ENCODE peak calls at places on chromosomes 13 and 19, in eight cellular contexts. S, P, V, I, X, W, O and C are unnamed samples.

GRCh38 chr13:46339035-46339666 is 47.9 kb downstream of the RUBCNL start:
- DNase-seq in O (peak; percentile 33), V (no peak), I (peak; percentile 91), X (no peak), W (no peak), S (no peak), P (peak; percentile 12), C (peak; percentile 35)

GRCh38 chr19:53991224-53992113 is at the start of gene CACNG6:
- DNase-seq in P (no peak), O (no peak), W (no peak), X (no peak), S (no peak), I (no peak), V (no peak), C (peak; percentile 42)

GRCh38 chr19:11381535-11382369 is 2.4 kb downstream of the EPOR start:
- DNase-seq in W (peak; percentile 40), V (no peak), O (peak; percentile 94), I (peak; percentile 79), X (peak; percentile 90), P (peak; percentile 88), S (peak; percentile 65), C (peak; percentile 90)

GRCh38 chr19:39246951-39247669 is 1.5 kb downstream of the IFNL4 start:
- DNase-seq in X (no peak), O (peak; percentile 30), P (no peak), W (peak; percentile 44), I (peak; percentile 18), S (no peak), V (no peak), C (no peak)

GRCh38 chr13:109400192-109400591 is 386.2 kb downstream of the IRS2 start:
- DNase-seq in O (no peak), W (no peak), P (no peak), S (no peak), I (no peak), X (no peak), V (no peak), C (no peak)

GRCh38 chr13:48294670-48295069 is 8.9 kb upstream of the RB1 start:
- DNase-seq in I (no peak), O (no peak), S (no peak), V (no peak), X (no peak), P (no peak), W (no peak), C (no peak)

GRCh38 chr13:60328073-60328472 is 68.9 kb upstream of the TDRD3 start:
- DNase-seq in W (no peak), O (no peak), S (no peak), P (no peak), V (no peak), I (peak; percentile 13), X (no peak), C (peak; percentile 12)

GRCh38 chr19:18924684-18925213 is 5.2 kb downstream of the DDX49 start:
- DNase-seq in X (no peak), S (no peak), O (no peak), I (no peak), W (no peak), V (no peak), P (no peak), C (no peak)

GRCh38 chr13:92136449-92137180 is 738.2 kb downstream of the GPC5 start:
- DNase-seq in W (no peak), P (no peak), V (no peak), X (no peak), O (no peak), I (peak; percentile 18), S (no peak), C (no peak)

GRCh38 chr19:58563034-58563573 is 4.7 kb upstream of the UBE2M start:
- DNase-seq in V (no peak), P (no peak), O (no peak), X (no peak), W (no peak), S (no peak), I (no peak), C (peak; percentile 74)

DNA sequence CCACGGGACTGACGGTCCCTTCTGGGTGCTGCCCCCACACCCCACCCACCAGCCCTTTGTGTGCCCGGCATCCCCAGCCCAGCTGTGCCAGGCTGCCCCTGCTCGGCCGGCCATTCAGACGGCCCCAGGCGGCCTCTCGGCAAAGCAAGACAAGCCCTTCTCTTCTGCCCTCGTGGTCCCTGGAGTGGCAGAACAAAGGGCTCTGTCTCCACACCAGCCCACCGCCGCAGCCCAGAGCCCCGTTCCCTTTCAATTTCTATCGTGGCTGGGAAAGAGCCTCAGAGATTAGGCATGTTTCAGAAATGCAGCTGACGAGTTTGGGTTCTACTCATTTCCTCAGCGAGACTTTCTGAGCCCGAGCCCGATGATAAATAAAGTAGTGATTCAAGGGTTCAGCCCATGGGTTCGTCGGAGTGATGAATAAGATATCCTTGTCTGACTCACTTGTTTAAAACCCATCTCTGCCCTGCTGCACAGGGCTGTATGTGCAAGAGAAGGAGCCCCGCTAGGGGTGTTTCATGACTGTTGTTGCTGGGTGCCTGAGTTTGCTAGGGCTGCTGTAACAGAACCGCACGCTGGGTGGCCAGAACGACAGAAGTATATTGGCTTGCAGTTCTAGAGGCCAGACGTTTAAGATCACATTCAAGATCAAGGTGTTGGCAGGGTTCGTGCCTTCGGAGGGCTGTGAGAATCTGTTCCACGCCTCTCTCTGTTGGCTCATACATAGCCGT is 4.3 kb downstream of the MYO9B start:
- DNase-seq in P (peak; percentile 99), W (peak; percentile 84), V (peak; percentile 90), I (peak; percentile 98), S (no peak), O (peak; percentile 81), X (peak; percentile 61), C (peak; percentile 79)
- TF ChIP-seq CTCF in P (peak; percentile 85), W (peak; percentile 34), V (peak; percentile 30), I (peak; percentile 80), S (no peak), O (peak; percentile 63), X (no peak), C (no peak)

GRCh38 chr13:51626749-51627148 is 42.5 kb downstream of the WDFY2 start:
- DNase-seq in I (no peak), P (no peak), S (no peak), X (no peak), O (no peak), V (no peak), W (no peak), C (no peak)

GRCh38 chr13:51624695-51625345 is 40.6 kb downstream of the WDFY2 start:
- DNase-seq in V (no peak), X (no peak), P (no peak), S (no peak), I (no peak), O (no peak), W (no peak), C (no peak)

GRCh38 chr13:51623473-51623872 is 39.2 kb downstream of the WDFY2 start:
- DNase-seq in I (peak; percentile 44), S (no peak), P (no peak), W (no peak), V (no peak), X (no peak), O (no peak), C (no peak)

GRCh38 chr13:51624207-51624606 is 39.9 kb downstream of the WDFY2 start:
- DNase-seq in X (no peak), V (no peak), I (no peak), O (no peak), S (no peak), W (no peak), P (no peak), C (no peak)

GRCh38 chr13:51625555-51626345 is 41.5 kb downstream of the WDFY2 start:
- DNase-seq in O (no peak), P (no peak), X (no peak), W (no peak), V (no peak), S (no peak), I (no peak), C (no peak)
- TF ChIP-seq CTCF in O (no peak), P (no peak), X (no peak), W (no peak), V (no peak), S (no peak), I (no peak), C (no peak)

GRCh38 chr13:63902141-63902540 is 2486.5 kb upstream of the PCDH20 start:
- DNase-seq in S (no peak), P (no peak), O (no peak), V (no peak), I (no peak), W (no peak), X (no peak), C (no peak)
- TF ChIP-seq CTCF in S (no peak), P (no peak), O (no peak), V (no peak), I (no peak), W (no peak), X (no peak), C (no peak)

GRCh38 chr19:3506384-3507340 is 551 bp downstream of the FZR1 start:
- DNase-seq in W (no peak), O (no peak), P (no peak), S (peak; percentile 44), X (no peak), V (peak; percentile 54), I (peak; percentile 32), C (peak; percentile 58)

GRCh38 chr19:3504723-3505122 is 1.4 kb upstream of the FZR1 start:
- DNase-seq in I (no peak), V (no peak), W (no peak), O (no peak), X (no peak), S (no peak), P (no peak), C (no peak)

GRCh38 chr19:3507371-3508120 is 1.4 kb downstream of the FZR1 start:
- DNase-seq in P (no peak), V (peak; percentile 53), W (no peak), S (peak; percentile 48), O (no peak), X (no peak), I (no peak), C (no peak)

GRCh38 chr19:3503036-3503572 is 2.6 kb upstream of the DOHH start:
- DNase-seq in S (no peak), P (peak; percentile 78), I (peak; percentile 46), X (no peak), W (no peak), V (no peak), O (no peak), C (no peak)

GRCh38 chr19:3505598-3506383 is at the start of gene FZR1:
- DNase-seq in S (peak; percentile 99), V (peak; percentile 98), I (peak; percentile 99), X (peak; percentile 97), W (peak; percentile 99), O (peak; percentile 100), P (peak; percentile 98), C (peak; percentile 100)
- TF ChIP-seq CTCF in S (no peak), V (no peak), I (no peak), X (no peak), W (peak; percentile 14), O (peak; percentile 7), P (no peak), C (no peak)

DNA sequence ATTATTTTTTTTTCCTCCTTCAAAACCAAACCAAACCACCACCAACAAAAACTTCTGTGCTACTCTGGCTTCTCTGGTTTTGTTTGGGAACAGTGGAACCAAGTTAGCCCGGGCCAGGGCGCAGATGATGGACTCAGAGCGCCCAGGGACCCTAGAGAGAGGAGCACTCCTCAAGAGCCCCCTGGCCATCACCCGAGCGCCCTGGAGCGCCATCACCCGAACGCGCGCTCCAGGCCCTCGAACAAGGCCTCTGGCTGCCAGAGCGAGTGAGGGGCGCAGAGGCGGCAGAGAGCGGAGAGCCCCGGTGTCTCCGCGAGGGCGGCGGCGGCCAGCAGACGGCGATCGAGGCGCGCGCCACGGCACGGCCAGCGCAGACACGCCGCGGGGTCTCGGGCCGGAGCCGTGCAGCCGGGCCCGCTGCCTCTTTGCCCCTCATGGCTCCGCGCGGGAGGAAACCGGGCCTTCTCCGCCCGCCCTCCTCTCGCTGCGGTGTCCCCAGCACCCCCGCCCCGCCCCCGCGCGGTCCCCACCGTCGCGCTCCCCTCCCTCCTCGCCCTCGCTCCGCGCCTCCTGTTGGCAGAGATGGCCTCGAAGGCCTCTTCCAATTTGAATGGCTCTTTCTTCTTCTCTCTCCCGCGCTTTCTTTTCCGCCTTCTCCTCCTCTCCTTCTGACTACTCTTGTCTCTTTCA is 4.2 kb upstream of the SOX1 start:
- DNase-seq in W (no peak), S (peak; percentile 68), P (no peak), V (no peak), O (no peak), I (no peak), X (no peak), C (no peak)
- TF ChIP-seq CTCF in W (peak; percentile 8), S (peak; percentile 55), P (peak; percentile 12), V (no peak), O (no peak), I (no peak), X (no peak), C (no peak)